ENCODE peak calls at places on chromosomes 13 and 19, in seven cellular contexts. E, W, G, U, Q, R and S are unnamed samples.

GRCh38 chr13:110388141-110388943 is 81.3 kb downstream of the COL4A2 start:
- DNase-seq in E (no peak), W (peak), G (no peak), U (no peak), Q (no peak), R (no peak), S (no peak)

GRCh38 chr13:102091231-102091630 is 310.6 kb downstream of the FGF14 start:
- DNase-seq in E (no peak), W (no peak), G (peak), U (no peak), Q (no peak), R (no peak), S (no peak)

GRCh38 chr19:43731854-43732253 is 16.0 kb downstream of the IRGC start:
- DNase-seq in E (no peak), W (no peak), G (no peak), U (no peak), Q (no peak), R (no peak), S (no peak)

GRCh38 chr19:45419396-45419795 is 4.3 kb downstream of the ERCC1 start:
- DNase-seq in E (no peak), W (no peak), G (no peak), U (peak), Q (no peak), R (peak), S (no peak)

GRCh38 chr19:3298853-3299449 is 67.4 kb upstream of the NFIC start:
- DNase-seq in E (no peak), W (no peak), G (no peak), U (no peak), Q (no peak), R (no peak), S (no peak)

GRCh38 chr13:79128158-79128557 is 277.9 kb downstream of the RBM26 start:
- DNase-seq in E (no peak), W (no peak), G (no peak), U (no peak), Q (no peak), R (no peak), S (no peak)

GRCh38 chr13:108932206-108932605 is 302.8 kb downstream of the MYO16 start:
- DNase-seq in E (no peak), W (no peak), G (no peak), U (no peak), Q (no peak), R (no peak), S (no peak)

GRCh38 chr19:39514840-39515550 is at the start of gene SELENOV:
- DNase-seq in E (peak), W (no peak), G (no peak), U (no peak), Q (no peak), R (no peak), S (no peak)

GRCh38 chr19:17794731-17795494 is at the start of gene B3GNT3:
- DNase-seq in E (no peak), W (peak), G (peak), U (no peak), Q (no peak), R (no peak), S (no peak)

GRCh38 chr19:10918359-10918758 is 10.1 kb downstream of the YIPF2 start:
- DNase-seq in E (no peak), W (no peak), G (no peak), U (no peak), Q (no peak), R (no peak), S (no peak)

GRCh38 chr13:110559429-110559943 is 2.0 kb downstream of the RAB20 start:
- DNase-seq in E (no peak), W (no peak), G (no peak), U (no peak), Q (no peak), R (no peak), S (no peak)

GRCh38 chr13:95300625-95301134 is 571 bp downstream of the ABCC4 start:
- DNase-seq in E (peak), W (peak), G (peak), U (no peak), Q (peak), R (peak), S (no peak)

GRCh38 chr13:28355822-28356371 is 139.0 kb downstream of the FLT1 start:
- DNase-seq in E (no peak), W (no peak), G (no peak), U (no peak), Q (no peak), R (no peak), S (no peak)

GRCh38 chr13:42707596-42707995 is 73.8 kb upstream of the FAM216B start:
- DNase-seq in E (no peak), W (no peak), G (no peak), U (no peak), Q (no peak), R (no peak), S (no peak)

GRCh38 chr13:109243311-109243951 is 543.0 kb downstream of the IRS2 start:
- DNase-seq in E (no peak), W (no peak), G (peak), U (no peak), Q (no peak), R (no peak), S (no peak)

GRCh38 chr19:800360-801029 is 3.2 kb downstream of the PTBP1 start:
- DNase-seq in E (no peak), W (no peak), G (no peak), U (no peak), Q (no peak), R (no peak), S (no peak)

GRCh38 chr19:38831142-38831605 is 420 bp downstream of the ECH1 start:
- DNase-seq in E (no peak), W (peak), G (no peak), U (no peak), Q (peak), R (peak), S (no peak)

GRCh38 chr19:2461751-2462634 is 5.2 kb upstream of the LMNB2 start:
- DNase-seq in E (no peak), W (peak), G (peak), U (no peak), Q (no peak), R (peak), S (peak)

DNA sequence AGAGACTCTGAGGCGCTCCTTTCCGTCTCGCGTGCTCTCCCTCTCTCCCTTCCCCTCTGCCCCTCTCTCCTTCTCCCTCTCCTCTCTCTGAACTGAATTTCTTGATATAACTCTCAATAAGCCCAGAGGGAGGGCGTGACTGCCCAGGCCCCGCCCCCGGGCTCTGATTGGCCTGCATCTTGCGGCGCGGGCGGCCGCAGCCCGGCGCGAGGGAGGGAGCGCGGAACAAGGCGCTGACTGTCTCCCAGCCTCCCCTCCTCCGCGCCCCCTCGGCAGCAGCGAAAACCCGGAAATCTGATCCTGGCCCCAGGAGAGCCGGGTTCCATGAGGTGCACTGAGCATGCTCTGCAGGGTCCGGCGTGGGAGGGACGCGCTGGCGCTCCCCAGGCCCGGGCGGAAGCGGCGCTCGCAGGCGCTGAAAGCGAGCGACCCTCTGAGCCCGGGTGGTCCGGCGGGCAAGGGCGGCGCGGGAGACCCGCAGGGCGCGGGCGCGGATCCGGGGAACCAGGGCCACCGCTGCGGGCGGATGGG is at the start of gene PCDH9:
- DNase-seq in E (peak), W (peak), G (no peak), U (peak), Q (peak), R (peak), S (peak)
- TF ChIP-seq CTCF in E (no peak), W (no peak), G (no peak), U (no peak), Q (peak), R (no peak), S (no peak)

GRCh38 chr13:78060966-78061365 is 142.3 kb upstream of the EDNRB start:
- DNase-seq in E (no peak), W (no peak), G (no peak), U (no peak), Q (no peak), R (no peak), S (no peak)
- TF ChIP-seq CTCF in E (no peak), W (no peak), G (no peak), U (no peak), Q (no peak), R (no peak), S (no peak)

DNA sequence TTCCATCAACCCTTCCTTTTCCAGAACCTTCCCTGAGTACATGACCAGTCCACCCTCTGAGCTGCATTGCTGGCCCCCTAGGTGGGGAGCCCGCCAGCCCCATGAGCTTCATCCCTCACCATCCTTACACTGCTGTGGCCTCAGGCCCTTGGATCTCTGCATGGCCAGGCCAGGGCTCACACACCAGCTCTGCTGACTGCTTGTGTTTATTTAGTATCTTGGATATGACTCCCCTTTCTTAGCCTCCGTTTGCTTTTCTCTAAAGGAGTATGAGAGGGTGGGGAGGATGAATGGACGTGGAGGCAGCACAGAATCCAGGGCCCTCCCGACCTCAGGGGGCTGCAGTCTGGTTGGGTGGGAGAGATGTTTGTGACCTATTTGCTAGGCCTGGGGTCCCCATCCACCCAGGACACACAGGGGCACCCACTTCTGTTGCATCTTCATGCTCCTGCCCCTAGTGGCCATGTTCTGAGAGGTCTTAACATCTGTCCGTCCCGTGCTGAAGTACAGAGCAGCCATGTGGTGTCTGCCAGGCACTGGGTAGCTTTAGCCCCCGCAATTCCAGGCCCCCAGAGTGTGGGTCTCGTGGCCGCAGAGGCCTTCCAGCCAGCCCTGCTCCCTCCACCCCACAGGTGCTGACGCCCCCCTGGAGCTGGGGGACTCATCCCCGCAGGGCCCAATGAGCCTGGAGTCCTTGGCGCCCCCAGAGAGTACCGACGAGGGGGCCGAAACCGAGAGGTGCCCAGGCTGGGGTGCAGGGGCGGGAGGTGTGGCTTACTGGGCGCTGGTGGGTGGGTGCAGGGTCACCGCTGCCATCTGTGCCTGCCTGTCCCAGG is 13.0 kb downstream of the ARHGEF1 start:
- DNase-seq in E (no peak), W (no peak), G (no peak), U (no peak), Q (no peak), R (no peak), S (no peak)
- TF ChIP-seq CTCF in E (peak), W (peak), G (peak), U (peak), Q (no peak), R (peak), S (peak)

DNA sequence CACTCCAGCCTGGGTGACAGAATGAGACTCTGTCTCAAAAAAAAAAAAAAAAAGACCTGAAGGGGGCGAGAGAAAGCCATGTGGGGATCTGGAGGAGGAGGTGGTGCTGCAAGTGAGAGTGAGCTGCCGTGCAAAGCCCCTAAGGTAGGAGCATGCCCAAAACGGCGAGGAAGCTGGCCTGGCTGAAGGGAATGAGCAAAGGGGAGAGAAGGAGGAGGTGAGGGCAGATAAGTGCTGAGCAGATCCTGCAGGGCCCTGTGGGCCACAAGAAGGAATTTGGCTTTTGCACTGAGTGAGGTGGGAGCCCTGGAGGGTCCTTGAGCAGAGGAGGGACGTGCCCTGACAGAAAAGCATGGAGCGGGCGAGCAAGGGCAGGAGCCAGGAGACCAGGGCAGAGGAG is 19.4 kb upstream of the ADGRE5 start:
- DNase-seq in E (no peak), W (no peak), G (no peak), U (no peak), Q (no peak), R (peak), S (no peak)
- TF ChIP-seq CTCF in E (no peak), W (no peak), G (peak), U (peak), Q (no peak), R (peak), S (peak)

GRCh38 chr13:33876716-33877394 is 58.9 kb downstream of the RFC3 start:
- DNase-seq in E (no peak), W (no peak), G (no peak), U (no peak), Q (no peak), R (no peak), S (no peak)

GRCh38 chr13:33873251-33873908 is 55.4 kb downstream of the RFC3 start:
- DNase-seq in E (no peak), W (no peak), G (no peak), U (no peak), Q (no peak), R (no peak), S (no peak)

GRCh38 chr13:33875658-33876401 is 57.9 kb downstream of the RFC3 start:
- DNase-seq in E (no peak), W (no peak), G (no peak), U (no peak), Q (no peak), R (no peak), S (no peak)

GRCh38 chr13:33872005-33872351 is 54.0 kb downstream of the RFC3 start:
- DNase-seq in E (no peak), W (no peak), G (no peak), U (no peak), Q (no peak), R (no peak), S (no peak)

DNA sequence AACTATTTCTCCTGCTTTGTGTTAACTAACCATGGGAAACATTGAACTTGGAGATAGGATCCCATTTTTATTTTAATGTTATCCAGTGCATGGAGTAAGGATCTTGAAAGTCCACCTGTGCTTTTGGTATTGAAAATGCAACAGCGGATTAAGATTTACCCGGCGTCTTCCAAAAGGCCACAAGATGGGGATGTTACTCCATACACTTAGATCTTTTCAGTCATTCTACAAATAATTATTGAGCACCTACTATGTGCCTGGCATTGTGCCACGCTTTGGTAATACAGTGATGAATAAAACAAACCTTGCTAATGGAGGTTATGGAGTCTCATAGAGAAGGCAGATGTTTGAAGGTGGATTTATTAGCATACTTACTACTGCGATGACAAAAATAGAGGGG is 56.9 kb downstream of the RFC3 start:
- DNase-seq in E (no peak), W (no peak), G (no peak), U (no peak), Q (no peak), R (no peak), S (no peak)
- TF ChIP-seq CTCF in E (no peak), W (no peak), G (peak), U (no peak), Q (no peak), R (peak), S (peak)

GRCh38 chr19:58468216-58468839 is 1.4 kb downstream of the ZNF324 start:
- DNase-seq in E (no peak), W (no peak), G (no peak), U (no peak), Q (no peak), R (no peak), S (no peak)
- TF ChIP-seq CTCF in E (no peak), W (no peak), G (no peak), U (no peak), Q (no peak), R (no peak), S (no peak)

GRCh38 chr19:49348305-49349188 is 13.3 kb downstream of the CD37 start:
- DNase-seq in E (no peak), W (no peak), G (no peak), U (no peak), Q (no peak), R (no peak), S (no peak)

GRCh38 chr19:49344516-49345423 is 9.6 kb downstream of the CD37 start:
- DNase-seq in E (no peak), W (no peak), G (no peak), U (no peak), Q (no peak), R (no peak), S (no peak)

GRCh38 chr19:49349567-49349966 is 12.6 kb downstream of the TEAD2 start:
- DNase-seq in E (no peak), W (no peak), G (no peak), U (no peak), Q (no peak), R (no peak), S (no peak)

GRCh38 chr19:49347191-49347590 is 12.0 kb downstream of the CD37 start:
- DNase-seq in E (no peak), W (no peak), G (no peak), U (no peak), Q (no peak), R (no peak), S (no peak)

DNA sequence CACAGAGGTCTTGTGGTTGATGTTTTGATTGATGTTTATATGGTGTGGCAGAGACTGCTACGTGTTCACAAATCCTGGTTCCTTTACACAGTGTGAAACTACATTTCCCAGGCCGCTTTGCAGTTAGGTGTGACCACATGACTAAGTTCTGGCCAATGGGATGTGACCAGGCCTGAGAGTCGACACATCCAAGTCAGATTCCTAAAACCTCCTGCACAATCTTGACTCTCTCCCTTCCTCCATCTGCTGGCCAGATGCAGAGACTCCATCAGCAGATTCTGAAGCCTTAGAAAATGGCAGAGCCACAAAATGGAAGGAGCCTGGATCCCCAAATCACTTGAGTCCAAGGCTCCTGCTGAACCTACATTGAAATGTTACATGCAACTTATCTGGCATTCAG is 12.6 kb downstream of the CD37 start:
- DNase-seq in E (no peak), W (no peak), G (peak), U (no peak), Q (peak), R (peak), S (no peak)
- TF ChIP-seq CTCF in E (no peak), W (no peak), G (peak), U (peak), Q (no peak), R (no peak), S (peak)

DNA sequence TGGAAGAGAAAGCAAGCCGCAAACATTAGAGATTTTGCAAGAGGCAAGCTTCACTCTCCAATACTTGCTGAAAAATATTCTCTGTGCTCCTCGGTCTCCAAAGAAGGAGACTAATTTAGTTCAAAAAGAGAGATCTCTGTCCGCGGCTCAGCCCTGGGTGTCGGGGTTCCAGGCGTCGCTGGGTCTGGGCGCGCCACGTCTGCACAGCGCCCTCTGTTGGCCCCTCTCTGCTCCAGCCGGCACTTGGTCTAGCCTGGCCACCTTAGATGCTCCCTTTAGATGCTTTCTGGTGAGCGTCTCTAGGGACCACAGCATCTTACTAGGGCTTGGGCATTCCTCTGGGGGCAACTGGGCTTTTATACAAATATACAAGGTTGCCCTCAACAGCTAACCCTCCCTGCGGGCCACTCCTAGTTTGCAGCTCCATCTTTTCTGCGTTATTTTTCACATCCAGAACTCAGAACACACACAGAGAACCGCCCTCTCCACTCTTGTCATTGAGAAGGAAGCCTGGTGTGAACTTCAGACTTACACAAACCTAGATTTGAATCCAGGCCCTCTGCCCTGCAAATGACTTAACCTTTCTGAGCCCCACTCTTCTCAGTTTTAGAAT is 78.3 kb downstream of the CYSLTR2 start:
- DNase-seq in E (peak), W (peak), G (peak), U (peak), Q (peak), R (peak), S (no peak)
- TF ChIP-seq CTCF in E (peak), W (peak), G (peak), U (peak), Q (peak), R (peak), S (peak)

DNA sequence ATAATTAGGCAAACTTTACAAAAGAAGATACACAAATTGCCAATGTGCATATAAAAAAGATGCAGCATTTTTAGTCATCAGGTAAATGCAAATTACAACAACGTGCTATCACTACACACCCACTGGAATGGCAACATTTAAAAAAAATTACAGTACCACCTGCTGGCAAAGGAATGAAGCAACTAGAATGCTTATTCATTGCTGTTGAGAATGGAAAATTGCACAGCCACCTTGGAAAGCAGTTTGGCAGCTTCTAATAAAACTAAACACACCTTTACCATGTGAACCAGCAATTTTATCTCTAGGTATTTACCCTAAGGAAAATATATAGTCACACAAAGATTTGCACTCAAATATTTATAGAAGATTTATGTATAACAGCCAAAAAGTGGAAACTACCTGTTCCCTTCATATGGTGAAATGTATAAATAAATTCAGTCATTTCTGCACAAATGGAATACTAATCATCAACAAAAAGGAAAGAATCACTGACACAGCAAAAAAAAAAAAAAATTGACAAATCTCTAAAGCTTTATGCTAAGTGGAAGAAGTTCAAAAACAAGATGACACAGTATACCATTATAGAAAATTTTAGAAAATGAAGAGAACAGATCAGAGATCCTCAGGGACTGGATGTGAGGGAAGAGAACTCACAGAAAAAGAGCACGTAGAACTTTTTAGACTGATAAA is 30.3 kb downstream of the OXGR1 start:
- DNase-seq in E (no peak), W (no peak), G (no peak), U (no peak), Q (no peak), R (no peak), S (no peak)
- TF ChIP-seq CTCF in E (no peak), W (no peak), G (peak), U (no peak), Q (no peak), R (no peak), S (no peak)